ENCODE peak calls at places on chromosomes 7 and 10, in ten cellular contexts. L is hypothalamus; H is foreskin melanocyte; X is SJCRH30; Z is left ventricle myocardium superior; Y is NCI-H1105 treated with DMSO at 0.1 percent for 48 hours; B is Calu3; S is stimulated activated CD4-positive, alpha-beta T cell treated with anti-CD3 and anti-CD28 coated beads, Interleukin-2, amount 100 ng/mL, for 24 hours; I is mammary epithelial cell; G is myocyte. U is an unnamed sample.

GRCh38 chr7:111953611-111954010 is 252.6 kb downstream of the DOCK4 start:
- DNase-seq in L (no peak), H (peak; percentile 22), X (no peak), Z (no peak), Y (peak; percentile 12), B (no peak), S (no peak), I (peak; percentile 92), G (peak; percentile 77), U (peak; percentile 91)

GRCh38 chr7:120553497-120553896 is 280.5 kb downstream of the KCND2 start:
- DNase-seq in L (no peak), H (no peak), X (no peak), Z (no peak), Y (no peak), B (no peak), S (no peak), I (no peak), G (no peak), U (no peak)

GRCh38 chr10:114502071-114502470 is 97.8 kb upstream of the AFAP1L2 start:
- DNase-seq in L (no peak), H (no peak), X (no peak), Z (no peak), Y (no peak), B (no peak), S (no peak), I (no peak), G (no peak), U (no peak)

GRCh38 chr10:74875966-74876365 is 49.6 kb downstream of the KAT6B start:
- DNase-seq in L (no peak), H (no peak), X (no peak), Z (no peak), Y (peak; percentile 24), B (no peak), S (no peak), I (no peak), G (no peak), U (no peak)

GRCh38 chr10:3623746-3624145 is 161.3 kb downstream of the KLF6 start:
- DNase-seq in L (no peak), H (peak; percentile 57), X (no peak), Z (no peak), Y (no peak), B (no peak), S (no peak), I (no peak), G (peak; percentile 89), U (peak; percentile 23)

GRCh38 chr10:114541081-114541833 is 116.8 kb downstream of the ABLIM1 start:
- DNase-seq in L (no peak), H (no peak), X (no peak), Z (peak; percentile 69), Y (no peak), B (no peak), S (peak; percentile 61), I (peak; percentile 89), G (peak; percentile 73), U (no peak)

GRCh38 chr10:73908853-73909611 is 1.9 kb upstream of the PLAU start:
- DNase-seq in L (no peak), H (no peak), X (peak; percentile 99), Z (no peak), Y (no peak), B (peak; percentile 82), S (peak; percentile 66), I (peak; percentile 100), G (peak; percentile 89), U (peak; percentile 28)

GRCh38 chr10:49056356-49056755 is 59.0 kb downstream of the VSTM4 start:
- DNase-seq in L (no peak), H (no peak), X (peak; percentile 15), Z (no peak), Y (no peak), B (no peak), S (no peak), I (no peak), G (peak; percentile 65), U (no peak)

GRCh38 chr7:44275146-44275545 is 50.2 kb downstream of the CAMK2B start:
- DNase-seq in L (no peak), H (no peak), X (no peak), Z (peak; percentile 22), Y (no peak), B (no peak), S (no peak), I (no peak), G (no peak), U (no peak)

GRCh38 chr10:19815478-19816419 is 483 bp upstream of the PLXDC2 start:
- DNase-seq in L (peak; percentile 52), H (no peak), X (peak; percentile 80), Z (peak; percentile 82), Y (peak; percentile 21), B (no peak), S (peak; percentile 1), I (peak; percentile 83), G (peak; percentile 71), U (no peak)

GRCh38 chr10:24172909-24173308 is 36.0 kb upstream of the KIAA1217 start:
- DNase-seq in L (no peak), H (no peak), X (no peak), Z (no peak), Y (no peak), B (no peak), S (no peak), I (no peak), G (no peak), U (no peak)

GRCh38 chr7:18356195-18356645 is 139.3 kb upstream of the HDAC9 start:
- DNase-seq in L (no peak), H (peak; percentile 34), X (peak; percentile 66), Z (no peak), Y (peak; percentile 54), B (no peak), S (no peak), I (peak; percentile 16), G (peak; percentile 58), U (peak; percentile 76)

GRCh38 chr7:30650455-30650854 is 31.8 kb downstream of the CRHR2 start:
- DNase-seq in L (no peak), H (no peak), X (no peak), Z (no peak), Y (no peak), B (no peak), S (no peak), I (no peak), G (no peak), U (peak; percentile 39)

GRCh38 chr10:35797187-35797586 is 155.1 kb upstream of the FZD8 start:
- DNase-seq in L (no peak), H (no peak), X (no peak), Z (no peak), Y (no peak), B (no peak), S (no peak), I (no peak), G (no peak), U (no peak)

GRCh38 chr10:33132626-33133025 is 174.6 kb upstream of the ITGB1 start:
- DNase-seq in L (no peak), H (no peak), X (peak; percentile 20), Z (no peak), Y (no peak), B (peak; percentile 62), S (peak; percentile 46), I (no peak), G (no peak), U (no peak)

GRCh38 chr7:43639858-43640491 is 57.1 kb downstream of the STK17A start:
- DNase-seq in L (no peak), H (peak; percentile 43), X (no peak), Z (peak; percentile 65), Y (peak; percentile 83), B (peak; percentile 41), S (no peak), I (peak; percentile 46), G (peak; percentile 65), U (no peak)

GRCh38 chr7:49243521-49243920 is 319.2 kb downstream of the CDC14C start:
- DNase-seq in L (no peak), H (no peak), X (peak; percentile 22), Z (no peak), Y (no peak), B (no peak), S (no peak), I (no peak), G (no peak), U (peak; percentile 13)

GRCh38 chr7:143884978-143885559 is 16.9 kb downstream of the TCAF1 start:
- DNase-seq in L (peak; percentile 78), H (peak; percentile 44), X (no peak), Z (peak; percentile 56), Y (no peak), B (peak; percentile 45), S (peak; percentile 35), I (no peak), G (no peak), U (no peak)

GRCh38 chr7:132577206-132578049 is 1.2 kb upstream of the PLXNA4 start:
- DNase-seq in L (peak; percentile 25), H (no peak), X (peak; percentile 83), Z (peak; percentile 90), Y (peak; percentile 75), B (peak; percentile 9), S (peak; percentile 26), I (peak; percentile 14), G (peak; percentile 43), U (no peak)

GRCh38 chr7:158705234-158705890 is 758 bp upstream of the NCAPG2 start:
- DNase-seq in L (no peak), H (peak; percentile 20), X (peak; percentile 33), Z (no peak), Y (peak; percentile 60), B (no peak), S (no peak), I (no peak), G (peak; percentile 37), U (peak; percentile 27)

GRCh38 chr7:4136501-4137110 is 545.5 kb upstream of the FOXK1 start:
- DNase-seq in L (no peak), H (no peak), X (no peak), Z (no peak), Y (no peak), B (no peak), S (no peak), I (no peak), G (peak; percentile 62), U (peak; percentile 44)

GRCh38 chr10:122931088-122931958 is 20.9 kb downstream of the FAM24A start:
- DNase-seq in L (no peak), H (no peak), X (no peak), Z (no peak), Y (no peak), B (no peak), S (no peak), I (no peak), G (no peak), U (no peak)

GRCh38 chr10:13322615-13323148 is 22.8 kb upstream of the PHYH start:
- DNase-seq in L (no peak), H (no peak), X (no peak), Z (no peak), Y (no peak), B (no peak), S (no peak), I (no peak), G (no peak), U (no peak)

GRCh38 chr10:132920101-132920925 is 22.1 kb downstream of the CFAP46 start:
- DNase-seq in L (no peak), H (no peak), X (no peak), Z (no peak), Y (no peak), B (no peak), S (no peak), I (no peak), G (no peak), U (no peak)

GRCh38 chr10:62632071-62632809 is 172.3 kb upstream of the ADO start:
- DNase-seq in L (no peak), H (no peak), X (peak; percentile 13), Z (peak; percentile 54), Y (no peak), B (no peak), S (peak; percentile 31), I (no peak), G (peak; percentile 38), U (no peak)

GRCh38 chr10:33612551-33612950 is 278.1 kb upstream of the NRP1 start:
- DNase-seq in L (no peak), H (no peak), X (no peak), Z (no peak), Y (no peak), B (no peak), S (no peak), I (peak; percentile 65), G (peak; percentile 47), U (no peak)

GRCh38 chr7:483656-484364 is 35.8 kb downstream of the PDGFA start:
- DNase-seq in L (no peak), H (no peak), X (no peak), Z (no peak), Y (no peak), B (no peak), S (no peak), I (no peak), G (no peak), U (no peak)

GRCh38 chr7:81234896-81235295 is 316.0 kb upstream of the SEMA3C start:
- DNase-seq in L (no peak), H (no peak), X (peak; percentile 90), Z (no peak), Y (no peak), B (no peak), S (no peak), I (peak; percentile 17), G (peak; percentile 30), U (no peak)

U was measured in SK-MEL-5.